ENCODE peak calls at places on chromosomes 4 and X, in five cellular contexts. O is ovary; T is CD4-positive, CD25-positive, alpha-beta regulatory T cell; D is naive thymus-derived CD4-positive, alpha-beta T cell; N is left ventricle myocardium inferior. F is an unnamed sample. For H3K4me1, the result is how much of the 10 kb centered on the place peaks cover.

GRCh38 chr4:169270156-169270809 is 473 bp downstream of the SH3RF1 start:
- DNase-seq in O (peak), T (peak), D (peak), N (peak), F (peak)

GRCh38 chr4:176856421-176856820 is 63.7 kb upstream of the VEGFC start:
- DNase-seq in O (no peak), T (no peak), D (no peak), N (no peak), F (no peak)

GRCh38 chrX:149074429-149074828 is 430.7 kb downstream of the IDS start:
- DNase-seq in O (no peak), T (peak), D (no peak), N (peak), F (peak)

GRCh38 chr4:80192937-80193336 is 4.4 kb upstream of the PRDM8 start:
- DNase-seq in O (no peak), T (no peak), D (no peak), N (no peak), F (no peak)

GRCh38 chrX:130498653-130499274 is 97.0 kb downstream of the RBMX2 start:
- DNase-seq in O (no peak), T (no peak), D (no peak), N (no peak), F (no peak)

GRCh38 chr4:70903282-70903603 is 1.1 kb downstream of the MOB1B start:
- DNase-seq in O (no peak), T (no peak), D (no peak), N (no peak), F (no peak)

GRCh38 chr4:148857234-148857972 is 415.2 kb upstream of the NR3C2 start:
- DNase-seq in O (no peak), T (no peak), D (no peak), N (no peak), F (no peak)

GRCh38 chr4:2931765-2932560 is 31.2 kb downstream of the NOP14 start:
- DNase-seq in O (peak), T (peak), D (peak), N (peak), F (no peak)

DNA sequence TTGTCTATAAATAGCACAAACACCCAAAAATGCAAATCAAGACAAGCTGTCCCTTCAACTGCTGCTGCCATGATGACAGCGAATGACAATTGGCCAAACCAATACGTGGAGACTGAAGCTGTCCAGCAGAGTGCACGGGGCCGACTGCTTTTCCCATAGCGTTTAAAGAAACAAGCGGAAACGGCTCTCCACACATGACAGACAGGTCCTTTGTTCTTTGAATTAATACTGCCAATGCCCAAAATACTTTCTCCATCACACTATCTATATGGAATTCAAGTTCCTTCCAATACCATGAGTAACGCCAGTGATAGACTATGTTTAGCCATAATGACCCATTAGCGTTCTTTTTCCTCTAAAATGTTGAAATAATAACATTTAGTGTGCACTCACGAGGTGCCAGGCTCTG is 35.5 kb downstream of the AFAP1 start:
- DNase-seq in O (no peak), T (no peak), D (no peak), N (no peak), F (no peak)
- H3K4me1 ChIP-seq in O (under half), T (under half), D (under half), N (half or more), F (under half)

GRCh38 chr4:1722551-1723071 is 1.3 kb downstream of the TACC3 start:
- DNase-seq in O (peak), T (no peak), D (no peak), N (peak), F (no peak)
- H3K4me1 ChIP-seq in O (under half), T (half or more), D (half or more), N (half or more), F (under half)

GRCh38 chr4:113682730-113683129 is 78.8 kb downstream of the CAMK2D start:
- DNase-seq in O (no peak), T (no peak), D (no peak), N (no peak), F (no peak)

GRCh38 chr4:113686950-113687718 is 74.4 kb downstream of the CAMK2D start:
- DNase-seq in O (no peak), T (peak), D (no peak), N (no peak), F (no peak)

GRCh38 chr4:113689394-113689793 is 72.1 kb downstream of the CAMK2D start:
- DNase-seq in O (no peak), T (no peak), D (no peak), N (no peak), F (no peak)

GRCh38 chr4:113683143-113683542 is 78.4 kb downstream of the CAMK2D start:
- DNase-seq in O (no peak), T (peak), D (peak), N (no peak), F (peak)

DNA sequence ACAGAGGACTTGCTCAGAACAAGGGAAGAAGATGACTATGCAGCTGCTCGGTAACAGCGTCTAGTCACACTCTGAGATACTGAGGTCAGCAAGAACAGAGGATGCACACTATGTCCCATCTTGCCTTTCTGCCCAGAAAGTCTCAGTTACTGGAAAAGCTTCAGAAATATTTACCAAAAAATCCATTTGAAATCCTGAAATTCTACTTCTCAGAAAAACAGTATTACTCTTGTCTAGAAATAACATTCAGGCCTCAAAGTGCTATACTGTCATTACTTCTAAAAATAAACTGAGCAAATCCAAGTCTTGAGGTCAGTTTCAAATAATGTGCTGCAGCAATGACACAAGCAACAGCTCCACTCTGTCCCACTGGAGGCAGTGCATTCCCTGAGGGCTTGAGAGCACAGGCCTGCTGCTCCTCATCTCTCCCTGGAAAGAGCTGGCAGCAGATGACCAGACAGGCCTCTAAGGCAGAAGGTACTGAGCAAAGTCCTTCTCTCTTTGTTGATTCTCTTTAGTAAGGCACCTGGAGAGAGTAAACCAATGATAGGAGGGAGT is 76.9 kb downstream of the CAMK2D start:
- DNase-seq in O (peak), T (peak), D (peak), N (peak), F (peak)
- H3K4me1 ChIP-seq in O (under half), T (under half), D (under half), N (half or more), F (under half)

DNA sequence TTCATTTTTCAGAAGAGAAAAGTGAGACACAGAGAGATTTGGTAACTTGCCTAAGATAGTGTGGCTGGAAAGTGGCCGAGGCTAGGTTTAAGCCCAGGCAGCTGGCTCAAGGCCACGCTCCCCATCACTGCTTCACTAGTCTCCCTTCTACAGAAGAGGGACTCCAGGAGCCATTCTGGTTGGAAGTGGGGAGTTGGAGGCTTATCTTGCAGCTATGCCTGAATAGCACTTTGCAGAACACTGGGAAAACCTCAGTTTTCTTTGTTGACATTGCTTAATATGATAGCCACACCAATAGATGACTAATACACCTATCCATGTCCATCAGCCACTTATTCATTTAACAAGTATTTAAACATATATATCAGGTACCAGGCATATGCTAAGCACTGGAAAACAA is 18.5 kb downstream of the LRRC66 start:
- DNase-seq in O (no peak), T (no peak), D (no peak), N (no peak), F (no peak)
- H3K4me1 ChIP-seq in O (under half), T (under half), D (under half), N (under half), F (under half)

GRCh38 chrX:129013574-129013973 is 509.7 kb downstream of the SMARCA1 start:
- DNase-seq in O (no peak), T (no peak), D (no peak), N (no peak), F (no peak)
- H3K4me1 ChIP-seq in O (under half), T (under half), D (under half), N (under half), F (under half)

GRCh38 chr4:180596888-180597483 is 1646.2 kb upstream of the TENM3 start:
- DNase-seq in O (no peak), T (no peak), D (no peak), N (no peak), F (no peak)

GRCh38 chr4:180598281-180598680 is 1644.9 kb upstream of the TENM3 start:
- DNase-seq in O (no peak), T (no peak), D (no peak), N (no peak), F (peak)
- H3K4me1 ChIP-seq in O (under half), T (under half), D (under half), N (under half), F (under half)

GRCh38 chr4:1042352-1043025 is 31.1 kb downstream of the FGFRL1 start:
- DNase-seq in O (peak), T (no peak), D (no peak), N (no peak), F (no peak)
- H3K4me1 ChIP-seq in O (under half), T (under half), D (under half), N (under half), F (under half)

F was measured in MM.1S.